ENCODE peak calls at places on chromosomes 7 and 10, in nine cellular contexts. One of them, this sample, is unnamed.

GRCh38 chr10:125605167-125605566 is 77.8 kb downstream of the TEX36 start:
- DNase-seq in tibial nerve: no peak
- DNase-seq in left lung: no peak
- DNase-seq in right lobe of liver: no peak
- DNase-seq in bronchial epithelial cell: no peak
- DNase-seq in prostate gland: no peak
- DNase-seq in H1: no peak
- DNase-seq in upper lobe of left lung: no peak
- DNase-seq in hepatocyte: peak; percentile 23
- DNase-seq in this sample: no peak

GRCh38 chr7:45192546-45193177 is 35.1 kb downstream of the RAMP3 start:
- DNase-seq in H1: no peak
- DNase-seq in bronchial epithelial cell: no peak
- DNase-seq in right lobe of liver: no peak
- DNase-seq in upper lobe of left lung: no peak
- DNase-seq in left lung: no peak
- DNase-seq in tibial nerve: no peak
- DNase-seq in hepatocyte: no peak
- DNase-seq in prostate gland: no peak
- DNase-seq in this sample: no peak

GRCh38 chr7:36314491-36314890 is 75.2 kb upstream of the ANLN start:
- DNase-seq in tibial nerve: no peak
- DNase-seq in left lung: no peak
- DNase-seq in H1: peak; percentile 26
- DNase-seq in upper lobe of left lung: no peak
- DNase-seq in right lobe of liver: no peak
- DNase-seq in bronchial epithelial cell: no peak
- DNase-seq in hepatocyte: no peak
- DNase-seq in prostate gland: no peak
- DNase-seq in this sample: no peak

GRCh38 chr10:21989453-21990154 is 13.9 kb downstream of the DNAJC1 start:
- DNase-seq in tibial nerve: peak; percentile 17
- DNase-seq in prostate gland: peak; percentile 30
- DNase-seq in upper lobe of left lung: no peak
- DNase-seq in bronchial epithelial cell: peak; percentile 53
- DNase-seq in hepatocyte: peak; percentile 70
- DNase-seq in H1: peak; percentile 55
- DNase-seq in right lobe of liver: peak; percentile 46
- DNase-seq in left lung: no peak
- DNase-seq in this sample: no peak

GRCh38 chr7:33624172-33624571 is 281.2 kb upstream of the BMPER start:
- DNase-seq in bronchial epithelial cell: no peak
- DNase-seq in upper lobe of left lung: no peak
- DNase-seq in hepatocyte: no peak
- DNase-seq in left lung: no peak
- DNase-seq in tibial nerve: no peak
- DNase-seq in prostate gland: no peak
- DNase-seq in right lobe of liver: no peak
- DNase-seq in H1: no peak
- DNase-seq in this sample: no peak

GRCh38 chr7:128406147-128406985 is 3.4 kb downstream of the IMPDH1 start:
- DNase-seq in upper lobe of left lung: no peak
- DNase-seq in prostate gland: no peak
- DNase-seq in left lung: no peak
- DNase-seq in right lobe of liver: no peak
- DNase-seq in hepatocyte: no peak
- DNase-seq in H1: peak; percentile 60
- DNase-seq in bronchial epithelial cell: no peak
- DNase-seq in tibial nerve: no peak
- DNase-seq in this sample: no peak

GRCh38 chr7:13984831-13985685 is 4.4 kb downstream of the ETV1 start:
- DNase-seq in left lung: no peak
- DNase-seq in tibial nerve: no peak
- DNase-seq in H1: no peak
- DNase-seq in prostate gland: no peak
- DNase-seq in right lobe of liver: no peak
- DNase-seq in upper lobe of left lung: no peak
- DNase-seq in bronchial epithelial cell: no peak
- DNase-seq in hepatocyte: no peak
- DNase-seq in this sample: no peak

GRCh38 chr10:71998840-71999194 is 34.6 kb downstream of the CHST3 start:
- DNase-seq in left lung: no peak
- DNase-seq in bronchial epithelial cell: peak; percentile 86
- DNase-seq in tibial nerve: no peak
- DNase-seq in upper lobe of left lung: no peak
- DNase-seq in right lobe of liver: no peak
- DNase-seq in H1: no peak
- DNase-seq in hepatocyte: peak; percentile 75
- DNase-seq in prostate gland: no peak
- DNase-seq in this sample: no peak

GRCh38 chr7:149414745-149415390 is 46.0 kb downstream of the ZNF777 start:
- DNase-seq in right lobe of liver: no peak
- DNase-seq in prostate gland: no peak
- DNase-seq in H1: peak; percentile 98
- DNase-seq in upper lobe of left lung: peak; percentile 75
- DNase-seq in left lung: peak; percentile 79
- DNase-seq in tibial nerve: peak; percentile 44
- DNase-seq in hepatocyte: peak; percentile 79
- DNase-seq in bronchial epithelial cell: peak; percentile 64
- DNase-seq in this sample: no peak

GRCh38 chr10:70458329-70459060 is 17.0 kb upstream of the NODAL start:
- DNase-seq in hepatocyte: peak; percentile 89
- DNase-seq in tibial nerve: peak; percentile 31
- DNase-seq in bronchial epithelial cell: peak; percentile 48
- DNase-seq in prostate gland: peak; percentile 32
- DNase-seq in right lobe of liver: no peak
- DNase-seq in left lung: peak; percentile 90
- DNase-seq in H1: peak; percentile 73
- DNase-seq in upper lobe of left lung: peak; percentile 93
- DNase-seq in this sample: peak; percentile 62

GRCh38 chr10:34666008-34666700 is 148.9 kb downstream of the PARD3 start:
- DNase-seq in right lobe of liver: no peak
- DNase-seq in tibial nerve: peak; percentile 56
- DNase-seq in left lung: no peak
- DNase-seq in H1: no peak
- DNase-seq in upper lobe of left lung: no peak
- DNase-seq in hepatocyte: peak; percentile 85
- DNase-seq in bronchial epithelial cell: peak; percentile 91
- DNase-seq in prostate gland: peak; percentile 63
- DNase-seq in this sample: no peak

GRCh38 chr10:132826524-132827422 is 40.8 kb upstream of the NKX6-2 start:
- DNase-seq in right lobe of liver: no peak
- DNase-seq in tibial nerve: no peak
- DNase-seq in upper lobe of left lung: no peak
- DNase-seq in bronchial epithelial cell: no peak
- DNase-seq in hepatocyte: no peak
- DNase-seq in H1: no peak
- DNase-seq in prostate gland: no peak
- DNase-seq in left lung: peak; percentile 62
- DNase-seq in this sample: no peak

GRCh38 chr7:149853157-149853556 is 15.0 kb downstream of the ZNF862 start:
- DNase-seq in hepatocyte: no peak
- DNase-seq in tibial nerve: no peak
- DNase-seq in upper lobe of left lung: no peak
- DNase-seq in prostate gland: no peak
- DNase-seq in bronchial epithelial cell: no peak
- DNase-seq in right lobe of liver: peak; percentile 13
- DNase-seq in H1: no peak
- DNase-seq in left lung: no peak
- DNase-seq in this sample: no peak

GRCh38 chr7:54877683-54878082 is 118.7 kb upstream of the SEC61G start:
- DNase-seq in bronchial epithelial cell: peak; percentile 53
- DNase-seq in H1: no peak
- DNase-seq in left lung: no peak
- DNase-seq in tibial nerve: no peak
- DNase-seq in prostate gland: peak; percentile 46
- DNase-seq in upper lobe of left lung: no peak
- DNase-seq in right lobe of liver: no peak
- DNase-seq in hepatocyte: no peak
- DNase-seq in this sample: no peak
- TF ChIP-seq CTCF in bronchial epithelial cell: peak; percentile 46
- TF ChIP-seq CTCF in H1: no peak
- TF ChIP-seq CTCF in left lung: peak; percentile 10
- TF ChIP-seq CTCF in tibial nerve: no peak
- TF ChIP-seq CTCF in prostate gland: peak; percentile 35
- TF ChIP-seq CTCF in upper lobe of left lung: no peak
- TF ChIP-seq CTCF in right lobe of liver: peak; percentile 49
- TF ChIP-seq CTCF in hepatocyte: peak; percentile 41
- TF ChIP-seq CTCF in this sample: no peak

DNA sequence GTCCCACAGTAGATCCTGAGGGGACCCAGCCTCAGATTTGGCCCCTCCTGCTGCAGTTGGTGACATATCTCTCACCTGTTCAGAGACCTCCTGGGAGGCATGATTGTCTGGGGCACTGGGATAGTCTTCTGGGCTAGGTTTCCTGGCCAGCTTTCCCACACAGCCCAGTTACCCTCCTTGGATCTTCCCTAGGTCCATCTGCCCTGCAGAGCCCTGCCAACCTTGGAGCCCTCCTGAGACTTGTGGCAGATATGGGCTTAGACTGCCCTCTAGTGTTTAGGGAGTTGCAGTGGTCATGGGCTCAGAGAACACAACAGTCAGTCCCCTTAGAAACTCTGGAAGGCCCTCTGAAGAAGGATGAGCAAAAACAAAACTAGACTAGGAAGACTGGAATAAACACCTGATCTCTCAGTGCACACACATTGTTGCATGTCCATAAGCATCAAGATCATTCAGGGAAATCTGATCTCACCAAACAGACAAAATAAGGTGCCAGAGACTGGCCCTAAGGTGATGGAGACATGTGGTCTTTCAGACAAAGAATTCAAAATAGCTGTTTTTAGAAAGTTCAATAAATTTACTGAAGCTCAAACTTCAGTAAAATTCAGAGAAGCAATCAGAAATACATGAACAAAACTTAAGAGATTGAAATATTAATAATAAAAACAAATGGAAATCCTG is 324.6 kb downstream of the ATRNL1 start:
- DNase-seq in H1: peak; percentile 58
- DNase-seq in tibial nerve: no peak
- DNase-seq in left lung: no peak
- DNase-seq in upper lobe of left lung: no peak
- DNase-seq in right lobe of liver: no peak
- DNase-seq in hepatocyte: peak; percentile 70
- DNase-seq in bronchial epithelial cell: peak; percentile 46
- DNase-seq in prostate gland: peak; percentile 13
- DNase-seq in this sample: no peak
- TF ChIP-seq CTCF in H1: peak; percentile 90
- TF ChIP-seq CTCF in tibial nerve: no peak
- TF ChIP-seq CTCF in left lung: peak; percentile 27
- TF ChIP-seq CTCF in upper lobe of left lung: no peak
- TF ChIP-seq CTCF in right lobe of liver: peak; percentile 53
- TF ChIP-seq CTCF in hepatocyte: peak; percentile 56
- TF ChIP-seq CTCF in bronchial epithelial cell: peak; percentile 65
- TF ChIP-seq CTCF in prostate gland: peak; percentile 48
- TF ChIP-seq CTCF in this sample: peak; percentile 39

GRCh38 chr7:140300263-140301131 is 97.8 kb downstream of the SLC37A3 start:
- DNase-seq in H1: no peak
- DNase-seq in tibial nerve: no peak
- DNase-seq in right lobe of liver: no peak
- DNase-seq in left lung: no peak
- DNase-seq in hepatocyte: no peak
- DNase-seq in bronchial epithelial cell: no peak
- DNase-seq in upper lobe of left lung: no peak
- DNase-seq in prostate gland: no peak
- DNase-seq in this sample: no peak

GRCh38 chr7:140308060-140308459 is 90.3 kb downstream of the SLC37A3 start:
- DNase-seq in H1: no peak
- DNase-seq in hepatocyte: no peak
- DNase-seq in right lobe of liver: no peak
- DNase-seq in left lung: no peak
- DNase-seq in prostate gland: no peak
- DNase-seq in tibial nerve: no peak
- DNase-seq in bronchial epithelial cell: no peak
- DNase-seq in upper lobe of left lung: no peak
- DNase-seq in this sample: no peak

DNA sequence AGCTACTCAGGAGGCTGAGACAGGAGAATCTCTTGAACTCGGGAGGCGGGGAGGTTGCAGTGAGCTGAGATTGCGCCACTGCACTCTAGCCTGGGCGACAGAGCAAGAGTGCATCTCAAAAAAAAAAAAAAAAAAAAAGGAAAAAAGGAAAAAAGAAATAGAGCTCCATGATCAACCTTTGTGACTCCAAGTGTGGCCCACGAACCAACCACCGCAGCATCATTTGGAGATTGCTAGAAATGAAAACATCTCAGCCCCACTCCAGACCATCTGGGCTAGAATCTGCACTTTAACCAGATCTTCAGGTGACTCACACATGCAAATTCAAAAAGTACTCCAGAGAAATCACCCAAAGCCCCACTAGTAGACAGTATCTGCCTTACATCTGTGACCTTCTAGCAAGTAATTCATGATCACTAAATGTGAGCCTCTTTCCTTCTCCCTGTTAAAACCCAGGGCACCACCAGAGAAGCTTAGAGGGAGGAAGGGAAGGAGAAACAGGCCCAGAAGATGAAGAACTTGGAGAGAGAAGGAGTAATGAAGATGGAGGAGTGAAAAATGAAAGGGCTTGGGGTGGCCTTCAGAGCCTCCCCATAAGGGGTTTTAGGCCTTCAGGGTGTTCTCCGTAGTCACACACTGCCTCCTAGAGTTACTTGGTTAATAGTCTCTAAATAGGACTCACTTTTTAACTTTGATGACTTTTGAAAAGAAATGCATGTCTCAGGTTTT is 94.1 kb downstream of the SLC37A3 start:
- DNase-seq in left lung: no peak
- DNase-seq in bronchial epithelial cell: peak; percentile 26
- DNase-seq in H1: no peak
- DNase-seq in hepatocyte: no peak
- DNase-seq in right lobe of liver: no peak
- DNase-seq in tibial nerve: no peak
- DNase-seq in prostate gland: no peak
- DNase-seq in upper lobe of left lung: no peak
- DNase-seq in this sample: no peak
- TF ChIP-seq CTCF in left lung: peak; percentile 26
- TF ChIP-seq CTCF in bronchial epithelial cell: peak; percentile 24
- TF ChIP-seq CTCF in H1: peak; percentile 51
- TF ChIP-seq CTCF in hepatocyte: peak; percentile 33
- TF ChIP-seq CTCF in right lobe of liver: peak; percentile 36
- TF ChIP-seq CTCF in tibial nerve: peak; percentile 22
- TF ChIP-seq CTCF in prostate gland: no peak
- TF ChIP-seq CTCF in upper lobe of left lung: no peak
- TF ChIP-seq CTCF in this sample: no peak

DNA sequence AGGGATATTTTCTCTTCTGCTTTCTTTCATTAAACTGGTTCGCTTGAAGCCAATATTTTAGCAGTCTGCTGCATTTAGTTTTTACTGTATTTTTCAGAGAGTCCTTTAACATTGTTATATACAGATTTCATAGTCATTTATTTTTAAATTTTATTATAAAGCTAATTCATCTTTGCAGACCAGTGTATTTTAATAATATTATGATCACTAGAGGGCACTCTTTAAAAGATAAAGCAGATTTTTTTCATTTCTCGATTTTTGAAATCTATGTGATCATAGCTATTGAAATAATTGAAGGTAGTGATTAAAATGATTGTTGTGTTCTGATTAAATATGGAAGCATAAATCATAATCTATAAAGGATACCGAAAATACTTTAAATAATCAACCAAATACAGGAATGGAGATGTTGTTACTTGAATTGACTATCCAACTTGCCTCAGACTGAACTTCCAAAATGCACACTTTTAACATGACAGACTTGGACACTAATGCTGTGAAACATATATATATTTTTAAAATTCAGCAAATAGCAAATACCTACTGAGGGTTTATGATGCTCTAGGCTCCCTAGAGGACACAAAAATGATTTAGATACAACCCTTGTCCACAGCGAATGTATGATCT is 35.2 kb downstream of the ST7 start:
- DNase-seq in left lung: no peak
- DNase-seq in upper lobe of left lung: no peak
- DNase-seq in hepatocyte: no peak
- DNase-seq in bronchial epithelial cell: no peak
- DNase-seq in prostate gland: no peak
- DNase-seq in tibial nerve: no peak
- DNase-seq in right lobe of liver: no peak
- DNase-seq in H1: no peak
- DNase-seq in this sample: no peak
- TF ChIP-seq CTCF in left lung: peak; percentile 33
- TF ChIP-seq CTCF in upper lobe of left lung: no peak
- TF ChIP-seq CTCF in hepatocyte: peak; percentile 61
- TF ChIP-seq CTCF in bronchial epithelial cell: no peak
- TF ChIP-seq CTCF in prostate gland: peak; percentile 31
- TF ChIP-seq CTCF in tibial nerve: peak; percentile 39
- TF ChIP-seq CTCF in right lobe of liver: peak; percentile 46
- TF ChIP-seq CTCF in H1: no peak
- TF ChIP-seq CTCF in this sample: peak; percentile 50